ENCODE peak calls at places on chromosomes 1 and 21, in nine cellular contexts. I is stimulated activated CD4-positive, alpha-beta T cell treated with anti-CD3 and anti-CD28 coated beads, Interleukin-2, amount 100 ng/mL, for 48 hours; Y is skeletal muscle cell; D is left kidney; O is naive thymus-derived CD8-positive, alpha-beta T cell; M is CD4-positive, alpha-beta memory T cell; Z is occipital lobe; P is SJSA1; Q is NCI-H1092 treated with DMSO at 0.1 percent for 48 hours. K is an unnamed sample.

GRCh38 chr1:201222125-201222524 is 31.5 kb downstream of the IGFN1 start:
- DNase-seq in D (no peak), Z (no peak), Q (no peak), P (no peak), I (no peak), O (no peak), M (no peak), Y (no peak), K (no peak)

GRCh38 chr1:70409136-70409535 is 1.9 kb upstream of the CTH start:
- DNase-seq in I (no peak), O (no peak), D (no peak), Q (no peak), Y (no peak), Z (no peak), M (no peak), P (no peak), K (no peak)

GRCh38 chr1:85806236-85806965 is 98.2 kb upstream of the ZNHIT6 start:
- DNase-seq in D (no peak), O (no peak), I (no peak), Z (no peak), P (no peak), Y (no peak), Q (no peak), M (no peak), K (no peak)

GRCh38 chr21:34845521-34846213 is 176.9 kb downstream of the CLIC6 start:
- DNase-seq in O (no peak), M (peak), D (peak), Z (no peak), P (no peak), Y (peak), I (peak), Q (no peak), K (no peak)

GRCh38 chr1:75310067-75310466 is 175.9 kb downstream of the LHX8 start:
- DNase-seq in Y (no peak), O (no peak), I (no peak), M (no peak), Z (no peak), P (no peak), D (no peak), Q (no peak), K (no peak)

GRCh38 chr1:214414691-214415090 is 133.7 kb downstream of the SMYD2 start:
- DNase-seq in P (no peak), I (no peak), Q (no peak), Y (no peak), M (no peak), O (no peak), D (no peak), Z (no peak), K (no peak)

GRCh38 chr1:37762516-37762915 is 2.4 kb downstream of the EPHA10 start:
- DNase-seq in Y (no peak), Z (no peak), O (no peak), P (no peak), Q (no peak), M (no peak), I (no peak), D (no peak), K (no peak)

GRCh38 chr1:20426923-20427322 is 59.1 kb downstream of the CAMK2N1 start:
- DNase-seq in Q (no peak), O (no peak), D (no peak), Y (peak), M (no peak), I (peak), P (peak), Z (peak), K (peak)

GRCh38 chr1:180909462-180909976 is 3.2 kb upstream of the KIAA1614 start:
- DNase-seq in O (no peak), P (peak), D (peak), M (no peak), I (no peak), Q (no peak), Z (no peak), Y (no peak), K (no peak)

GRCh38 chr1:217311766-217312165 is 319.1 kb downstream of the GPATCH2 start:
- DNase-seq in Q (no peak), I (no peak), M (no peak), O (no peak), Y (no peak), Z (no peak), P (no peak), D (peak), K (no peak)

GRCh38 chr1:197145451-197146029 is 929 bp downstream of the ASPM start:
- DNase-seq in D (no peak), M (no peak), Q (peak), I (no peak), Z (no peak), O (peak), P (no peak), Y (no peak), K (no peak)

GRCh38 chr1:15123298-15123697 is 30.2 kb upstream of the TMEM51 start:
- DNase-seq in M (no peak), P (no peak), O (no peak), Y (no peak), D (no peak), Q (no peak), Z (no peak), I (no peak), K (no peak)

GRCh38 chr1:41414291-41414690 is 53.1 kb downstream of the FOXO6 start:
- DNase-seq in D (no peak), O (no peak), I (no peak), Q (peak), P (no peak), M (no peak), Y (no peak), Z (no peak), K (no peak)

GRCh38 chr1:155077346-155077745 is 1.3 kb upstream of the EFNA3 start:
- DNase-seq in I (no peak), Z (no peak), D (no peak), O (no peak), P (no peak), Q (peak), M (no peak), Y (no peak), K (no peak)

GRCh38 chr1:31769720-31770390 is 5.7 kb upstream of the ADGRB2 start:
- DNase-seq in M (no peak), O (no peak), I (no peak), Y (no peak), Z (no peak), P (no peak), D (peak), Q (peak), K (no peak)

GRCh38 chr21:42232176-42232825 is 13.4 kb downstream of the ABCG1 start:
- DNase-seq in D (peak), Q (peak), I (no peak), M (no peak), Z (no peak), O (peak), P (no peak), Y (no peak), K (no peak)

GRCh38 chr1:169521226-169521625 is 35.5 kb upstream of the SLC19A2 start:
- DNase-seq in M (no peak), P (no peak), I (no peak), Z (no peak), Q (no peak), O (no peak), D (no peak), Y (no peak), K (no peak)

GRCh38 chr21:16037386-16037785 is 307.6 kb downstream of the USP25 start:
- DNase-seq in Q (no peak), Z (no peak), I (no peak), P (no peak), O (no peak), D (no peak), M (no peak), Y (no peak), K (no peak)

GRCh38 chr1:217048104-217048707 is 325.0 kb upstream of the ESRRG start:
- DNase-seq in I (no peak), O (no peak), P (no peak), D (no peak), Z (no peak), Y (no peak), Q (peak), M (no peak), K (no peak)

GRCh38 chr1:205243355-205244191 is 15.8 kb downstream of the TMCC2 start:
- DNase-seq in P (no peak), M (no peak), Y (no peak), Z (no peak), I (no peak), O (no peak), D (no peak), Q (no peak), K (no peak)

GRCh38 chr1:114334297-114334696 is 176.7 kb downstream of the TRIM33 start:
- DNase-seq in Z (no peak), D (no peak), M (no peak), P (no peak), Y (no peak), O (peak), Q (no peak), I (no peak), K (no peak)

GRCh38 chr21:45892156-45892919 is 89.2 kb upstream of the COL6A1 start:
- DNase-seq in M (peak), I (no peak), D (no peak), Q (no peak), P (no peak), Z (no peak), O (peak), Y (no peak), K (no peak)

GRCh38 chr1:206921772-206922265 is at the start of gene FCMR:
- DNase-seq in Q (no peak), Y (no peak), P (no peak), Z (no peak), D (no peak), M (peak), O (peak), I (no peak), K (no peak)

GRCh38 chr1:36088265-36088576 is 471 bp upstream of the ADPRS start:
- DNase-seq in Z (no peak), M (no peak), Q (no peak), P (no peak), I (no peak), O (no peak), D (peak), Y (no peak), K (no peak)

GRCh38 chr21:39788383-39788782 is 43.4 kb downstream of the IGSF5 start:
- DNase-seq in Z (peak), P (peak), I (no peak), D (peak), M (no peak), Y (peak), Q (peak), O (no peak), K (peak)

GRCh38 chr1:110535985-110536384 is 17.0 kb upstream of the KCNA10 start:
- DNase-seq in O (no peak), Z (no peak), Y (no peak), Q (no peak), P (no peak), D (no peak), M (no peak), I (no peak), K (no peak)

GRCh38 chr1:33641099-33641830 is 168.8 kb downstream of the ZSCAN20 start:
- DNase-seq in Q (no peak), D (peak), O (no peak), P (no peak), M (no peak), Z (no peak), Y (no peak), I (no peak), K (no peak)

GRCh38 chr1:198657550-198658064 is 18.8 kb downstream of the PTPRC start:
- DNase-seq in Y (peak), I (no peak), O (peak), P (no peak), Z (no peak), M (peak), D (peak), Q (no peak), K (peak)

GRCh38 chr1:30744060-30744756 is 13.4 kb downstream of the LAPTM5 start:
- DNase-seq in M (peak), P (no peak), D (no peak), O (no peak), I (no peak), Q (no peak), Z (no peak), Y (no peak), K (no peak)

GRCh38 chr1:230747139-230747730 is at the start of gene CAPN9:
- DNase-seq in Q (peak), I (no peak), D (peak), M (no peak), Z (no peak), Y (no peak), O (no peak), P (no peak), K (no peak)

GRCh38 chr1:94033849-94034248 is 87.1 kb downstream of the ABCA4 start:
- DNase-seq in Z (no peak), Y (no peak), M (no peak), Q (no peak), P (no peak), O (no peak), I (no peak), D (no peak), K (no peak)

GRCh38 chr1:92820551-92820950 is 11.3 kb upstream of the RPL5 start:
- DNase-seq in Z (no peak), I (no peak), M (no peak), P (no peak), D (no peak), Y (no peak), O (no peak), Q (no peak), K (no peak)

GRCh38 chr1:226763741-226764264 is 24.7 kb upstream of the ITPKB start:
- DNase-seq in P (peak), Z (no peak), Y (peak), I (no peak), D (peak), M (no peak), Q (no peak), O (no peak), K (no peak)

GRCh38 chr1:169107673-169108160 is 1.2 kb downstream of the ATP1B1 start:
- DNase-seq in Q (no peak), D (no peak), I (no peak), Z (no peak), Y (no peak), O (no peak), M (no peak), P (no peak), K (no peak)

K was measured in GM04504.